ENCODE peak calls at places on chromosomes 5 and 9, in seven cellular contexts. One of them, this sample, is unnamed.

GRCh38 chr5:20476016-20476415 is 488.0 kb upstream of the CDH18 start:
- DNase-seq in neuronal stem cell: no peak
- DNase-seq in iPS DF 19.7: no peak
- DNase-seq in GM23248: no peak
- DNase-seq in anterior cingulate cortex: no peak
- DNase-seq in Daoy: no peak
- DNase-seq in HS-5: no peak
- DNase-seq in this sample: peak; percentile 51

GRCh38 chr9:135501261-135502167 is 1.0 kb downstream of the MRPS2 start:
- DNase-seq in anterior cingulate cortex: no peak
- DNase-seq in GM23248: peak; percentile 86
- DNase-seq in iPS DF 19.7: no peak
- DNase-seq in neuronal stem cell: no peak
- DNase-seq in Daoy: no peak
- DNase-seq in HS-5: no peak
- DNase-seq in this sample: no peak

GRCh38 chr5:150192462-150192861 is 2.6 kb downstream of the SLC6A7 start:
- DNase-seq in Daoy: no peak
- DNase-seq in GM23248: no peak
- DNase-seq in iPS DF 19.7: no peak
- DNase-seq in anterior cingulate cortex: no peak
- DNase-seq in neuronal stem cell: no peak
- DNase-seq in HS-5: no peak
- DNase-seq in this sample: no peak

GRCh38 chr9:6968271-6968670 is 210.5 kb downstream of the KDM4C start:
- DNase-seq in Daoy: no peak
- DNase-seq in iPS DF 19.7: no peak
- DNase-seq in anterior cingulate cortex: no peak
- DNase-seq in GM23248: peak; percentile 40
- DNase-seq in neuronal stem cell: no peak
- DNase-seq in HS-5: no peak
- DNase-seq in this sample: no peak

GRCh38 chr5:1143670-1143951 is 31.7 kb upstream of the SLC12A7 start:
- DNase-seq in neuronal stem cell: no peak
- DNase-seq in HS-5: no peak
- DNase-seq in iPS DF 19.7: no peak
- DNase-seq in anterior cingulate cortex: no peak
- DNase-seq in Daoy: no peak
- DNase-seq in GM23248: no peak
- DNase-seq in this sample: no peak

GRCh38 chr9:79623799-79624721 is 52.3 kb downstream of the TLE4 start:
- DNase-seq in neuronal stem cell: no peak
- DNase-seq in Daoy: peak; percentile 44
- DNase-seq in HS-5: no peak
- DNase-seq in GM23248: peak; percentile 8
- DNase-seq in iPS DF 19.7: no peak
- DNase-seq in anterior cingulate cortex: peak; percentile 9
- DNase-seq in this sample: peak; percentile 19

GRCh38 chr5:128825826-128826225 is 139.5 kb upstream of the SLC27A6 start:
- DNase-seq in iPS DF 19.7: no peak
- DNase-seq in anterior cingulate cortex: no peak
- DNase-seq in Daoy: peak; percentile 30
- DNase-seq in neuronal stem cell: no peak
- DNase-seq in GM23248: peak; percentile 56
- DNase-seq in HS-5: peak; percentile 33
- DNase-seq in this sample: peak; percentile 31

GRCh38 chr9:89686134-89686533 is 81.3 kb downstream of the GADD45G start:
- DNase-seq in HS-5: no peak
- DNase-seq in iPS DF 19.7: no peak
- DNase-seq in GM23248: no peak
- DNase-seq in Daoy: no peak
- DNase-seq in neuronal stem cell: no peak
- DNase-seq in anterior cingulate cortex: no peak
- DNase-seq in this sample: no peak

GRCh38 chr5:1699394-1699793 is 100.2 kb downstream of the MRPL36 start:
- DNase-seq in HS-5: no peak
- DNase-seq in neuronal stem cell: no peak
- DNase-seq in GM23248: no peak
- DNase-seq in Daoy: no peak
- DNase-seq in iPS DF 19.7: no peak
- DNase-seq in anterior cingulate cortex: no peak
- DNase-seq in this sample: no peak

GRCh38 chr9:470041-470781 is 255.5 kb downstream of the DOCK8 start:
- DNase-seq in neuronal stem cell: peak; percentile 83
- DNase-seq in GM23248: peak; percentile 89
- DNase-seq in Daoy: peak; percentile 94
- DNase-seq in iPS DF 19.7: peak; percentile 47
- DNase-seq in anterior cingulate cortex: peak; percentile 81
- DNase-seq in HS-5: peak; percentile 20
- DNase-seq in this sample: peak; percentile 65

GRCh38 chr5:135185461-135186075 is 151.5 kb upstream of the PITX1 start:
- DNase-seq in Daoy: no peak
- DNase-seq in neuronal stem cell: no peak
- DNase-seq in anterior cingulate cortex: peak; percentile 8
- DNase-seq in iPS DF 19.7: no peak
- DNase-seq in GM23248: peak; percentile 42
- DNase-seq in HS-5: no peak
- DNase-seq in this sample: peak; percentile 55

GRCh38 chr5:178350361-178351220 is 118.0 kb upstream of the PHYKPL start:
- DNase-seq in GM23248: no peak
- DNase-seq in anterior cingulate cortex: no peak
- DNase-seq in neuronal stem cell: no peak
- DNase-seq in HS-5: no peak
- DNase-seq in Daoy: peak; percentile 91
- DNase-seq in iPS DF 19.7: no peak
- DNase-seq in this sample: peak; percentile 73

GRCh38 chr5:34657550-34657921 is 1.4 kb downstream of the RAI14 start:
- DNase-seq in HS-5: peak; percentile 31
- DNase-seq in anterior cingulate cortex: no peak
- DNase-seq in iPS DF 19.7: no peak
- DNase-seq in GM23248: peak; percentile 71
- DNase-seq in Daoy: peak; percentile 38
- DNase-seq in neuronal stem cell: no peak
- DNase-seq in this sample: no peak

GRCh38 chr9:133067813-133068212 is 6.0 kb downstream of the CEL start:
- DNase-seq in iPS DF 19.7: no peak
- DNase-seq in neuronal stem cell: no peak
- DNase-seq in anterior cingulate cortex: no peak
- DNase-seq in GM23248: no peak
- DNase-seq in HS-5: no peak
- DNase-seq in Daoy: no peak
- DNase-seq in this sample: no peak

GRCh38 chr5:40572947-40573346 is 106.8 kb upstream of the PTGER4 start:
- DNase-seq in HS-5: peak; percentile 26
- DNase-seq in anterior cingulate cortex: no peak
- DNase-seq in neuronal stem cell: no peak
- DNase-seq in Daoy: peak; percentile 41
- DNase-seq in GM23248: peak; percentile 82
- DNase-seq in iPS DF 19.7: no peak
- DNase-seq in this sample: no peak

GRCh38 chr9:35736201-35736633 is 3.8 kb downstream of the CREB3 start:
- DNase-seq in Daoy: peak; percentile 77
- DNase-seq in GM23248: peak; percentile 82
- DNase-seq in iPS DF 19.7: no peak
- DNase-seq in HS-5: no peak
- DNase-seq in anterior cingulate cortex: peak; percentile 8
- DNase-seq in neuronal stem cell: peak; percentile 58
- DNase-seq in this sample: peak; percentile 78

GRCh38 chr5:111486926-111487325 is 25.4 kb downstream of the STARD4 start:
- DNase-seq in Daoy: no peak
- DNase-seq in iPS DF 19.7: no peak
- DNase-seq in GM23248: no peak
- DNase-seq in neuronal stem cell: no peak
- DNase-seq in HS-5: no peak
- DNase-seq in anterior cingulate cortex: no peak
- DNase-seq in this sample: no peak

GRCh38 chr5:131706278-131706677 is 71.2 kb upstream of the RAPGEF6 start:
- DNase-seq in anterior cingulate cortex: no peak
- DNase-seq in GM23248: no peak
- DNase-seq in iPS DF 19.7: no peak
- DNase-seq in Daoy: no peak
- DNase-seq in neuronal stem cell: no peak
- DNase-seq in HS-5: no peak
- DNase-seq in this sample: no peak

GRCh38 chr5:39219433-39219832 is at the start of gene FYB1:
- DNase-seq in anterior cingulate cortex: peak; percentile 19
- DNase-seq in iPS DF 19.7: no peak
- DNase-seq in Daoy: peak; percentile 16
- DNase-seq in HS-5: no peak
- DNase-seq in neuronal stem cell: no peak
- DNase-seq in GM23248: peak; percentile 59
- DNase-seq in this sample: peak; percentile 43

This sample was measured in H4.